ENCODE peak calls at places on chromosomes 13 and 19, in six cellular contexts. O is AG10803, Z is neural crest cell, P is ELR, M is left ventricle myocardium superior, G is uterus. A is an unnamed sample.

GRCh38 chr13:96172066-96172465 is 82.2 kb downstream of the HS6ST3 start:
- DNase-seq in O (no peak), Z (no peak), P (no peak), M (no peak), G (no peak), A (no peak)

GRCh38 chr19:5150902-5151741 is 182.2 kb downstream of the KDM4B start:
- DNase-seq in O (no peak), Z (no peak), P (no peak), M (no peak), G (no peak), A (no peak)

GRCh38 chr19:30385174-30385573 is 13.0 kb downstream of the ZNF536 start:
- DNase-seq in O (no peak), Z (no peak), P (no peak), M (no peak), G (no peak), A (no peak)

GRCh38 chr19:5705552-5705951 is 14.4 kb downstream of the LONP1 start:
- DNase-seq in O (no peak), Z (no peak), P (no peak), M (no peak), G (no peak), A (no peak)

GRCh38 chr19:48444933-48445194 is 919 bp upstream of the GRWD1 start:
- DNase-seq in O (no peak), Z (no peak), P (no peak), M (no peak), G (no peak), A (no peak)

GRCh38 chr19:3375221-3376088 is 9.1 kb downstream of the NFIC start:
- DNase-seq in O (peak), Z (no peak), P (peak), M (peak), G (peak), A (no peak)

GRCh38 chr13:41416276-41416675 is 41.1 kb upstream of the RGCC start:
- DNase-seq in O (peak), Z (no peak), P (no peak), M (no peak), G (no peak), A (no peak)

GRCh38 chr13:107374038-107374437 is 806.1 kb upstream of the ARGLU1 start:
- DNase-seq in O (no peak), Z (no peak), P (peak), M (no peak), G (no peak), A (no peak)

GRCh38 chr13:49996951-49997895 is at the start of gene TRIM13:
- DNase-seq in O (peak), Z (peak), P (peak), M (peak), G (peak), A (peak)

GRCh38 chr19:54725321-54725720 is 1.1 kb downstream of the KIR3DL3 start:
- DNase-seq in O (no peak), Z (no peak), P (no peak), M (no peak), G (no peak), A (no peak)

GRCh38 chr13:69683921-69684663 is 423.5 kb upstream of the ATXN8OS start:
- DNase-seq in O (no peak), Z (no peak), P (no peak), M (no peak), G (no peak), A (no peak)

GRCh38 chr13:76637651-76638111 is 248.5 kb downstream of the KCTD12 start:
- DNase-seq in O (peak), Z (no peak), P (peak), M (no peak), G (no peak), A (no peak)

GRCh38 chr19:49436381-49437017 is 4.8 kb downstream of the SLC17A7 start:
- DNase-seq in O (no peak), Z (no peak), P (peak), M (peak), G (no peak), A (peak)

GRCh38 chr19:35557539-35558399 is 5.7 kb downstream of the ATP4A start:
- DNase-seq in O (peak), Z (peak), P (peak), M (peak), G (peak), A (peak)

GRCh38 chr13:109255457-109255856 is 530.9 kb downstream of the IRS2 start:
- DNase-seq in O (peak), Z (no peak), P (no peak), M (no peak), G (no peak), A (no peak)

GRCh38 chr19:50565984-50566903 is 2.0 kb downstream of the LRRC4B start:
- DNase-seq in O (no peak), Z (no peak), P (no peak), M (no peak), G (no peak), A (peak)

GRCh38 chr13:99926014-99926731 is 45.4 kb downstream of the ZIC5 start:
- DNase-seq in O (peak), Z (no peak), P (peak), M (no peak), G (no peak), A (peak)

GRCh38 chr19:19451429-19452240 is 46.2 kb downstream of the GATAD2A start:
- DNase-seq in O (peak), Z (no peak), P (no peak), M (no peak), G (no peak), A (no peak)

GRCh38 chr19:47417746-47418594 is 1.4 kb downstream of the MEIS3 start:
- DNase-seq in O (no peak), Z (no peak), P (peak), M (no peak), G (no peak), A (no peak)

GRCh38 chr13:61417171-61417570 is 1.5 kb upstream of the PCDH20 start:
- DNase-seq in O (no peak), Z (no peak), P (no peak), M (no peak), G (no peak), A (no peak)

GRCh38 chr13:102033719-102034446 is 368.0 kb downstream of the FGF14 start:
- DNase-seq in O (no peak), Z (no peak), P (no peak), M (no peak), G (no peak), A (no peak)

GRCh38 chr13:48158290-48158689 is 63.4 kb upstream of the MED4 start:
- DNase-seq in O (no peak), Z (no peak), P (no peak), M (no peak), G (no peak), A (no peak)

GRCh38 chr13:113077953-113078894 is 27.4 kb upstream of the F7 start:
- DNase-seq in O (no peak), Z (no peak), P (no peak), M (peak), G (no peak), A (no peak)

GRCh38 chr13:94799330-94799729 is 87.0 kb upstream of the SOX21 start:
- DNase-seq in O (no peak), Z (no peak), P (no peak), M (no peak), G (no peak), A (no peak)

GRCh38 chr19:22882797-22883196 is 50.7 kb downstream of the ZNF723 start:
- DNase-seq in O (peak), Z (no peak), P (peak), M (no peak), G (no peak), A (no peak)